ENCODE peak calls at places on chromosomes 4 and X, in five cellular contexts. One of them, this sample, is unnamed.

GRCh38 chrX:15274946-15275345 is 5.1 kb upstream of the ASB9 start:
- DNase-seq in PC-3: no peak
- DNase-seq in GM23248: peak
- DNase-seq in keratinocyte: no peak
- DNase-seq in fibroblast of lung: no peak
- DNase-seq in this sample: no peak

GRCh38 chrX:15343075-15343476 is 7.8 kb upstream of the PIGA start:
- DNase-seq in PC-3: peak
- DNase-seq in GM23248: peak
- DNase-seq in keratinocyte: no peak
- DNase-seq in fibroblast of lung: no peak
- DNase-seq in this sample: no peak

GRCh38 chr4:158446106-158446505 is 75.6 kb upstream of the RXFP1 start:
- DNase-seq in PC-3: peak
- DNase-seq in GM23248: peak
- DNase-seq in keratinocyte: no peak
- DNase-seq in fibroblast of lung: peak
- DNase-seq in this sample: no peak

GRCh38 chr4:151797131-151797530 is 36.3 kb upstream of the GATB start:
- DNase-seq in PC-3: peak
- DNase-seq in GM23248: peak
- DNase-seq in keratinocyte: no peak
- DNase-seq in fibroblast of lung: no peak
- DNase-seq in this sample: no peak

GRCh38 chr4:85787133-85787532 is 312.2 kb downstream of the ARHGAP24 start:
- DNase-seq in PC-3: peak
- DNase-seq in GM23248: peak
- DNase-seq in keratinocyte: no peak
- DNase-seq in fibroblast of lung: peak
- DNase-seq in this sample: no peak

GRCh38 chr4:98566491-98567008 is 91.9 kb downstream of the TSPAN5 start:
- DNase-seq in PC-3: no peak
- DNase-seq in GM23248: peak
- DNase-seq in keratinocyte: no peak
- DNase-seq in fibroblast of lung: no peak
- DNase-seq in this sample: no peak

GRCh38 chr4:663438-664428 is 10.3 kb downstream of the ATP5ME start:
- DNase-seq in PC-3: no peak
- DNase-seq in GM23248: no peak
- DNase-seq in keratinocyte: no peak
- DNase-seq in fibroblast of lung: no peak
- DNase-seq in this sample: peak

GRCh38 chr4:159487284-159487747 is 384.4 kb downstream of the RAPGEF2 start:
- DNase-seq in PC-3: peak
- DNase-seq in GM23248: peak
- DNase-seq in keratinocyte: no peak
- DNase-seq in fibroblast of lung: peak
- DNase-seq in this sample: peak

GRCh38 chrX:32041181-32041580 is 969.3 kb upstream of the FTHL17 start:
- DNase-seq in PC-3: no peak
- DNase-seq in GM23248: no peak
- DNase-seq in keratinocyte: no peak
- DNase-seq in fibroblast of lung: no peak
- DNase-seq in this sample: no peak

GRCh38 chrX:130108647-130109428 is 1.5 kb downstream of the ELF4 start:
- DNase-seq in PC-3: peak
- DNase-seq in GM23248: peak
- DNase-seq in keratinocyte: no peak
- DNase-seq in fibroblast of lung: no peak
- DNase-seq in this sample: no peak

GRCh38 chr4:120870279-120870673 is 52.2 kb downstream of the PRDM5 start:
- DNase-seq in PC-3: peak
- DNase-seq in GM23248: no peak
- DNase-seq in keratinocyte: no peak
- DNase-seq in fibroblast of lung: no peak
- DNase-seq in this sample: peak

GRCh38 chrX:119999087-119999634 is 55.6 kb upstream of the NKAP start:
- DNase-seq in PC-3: no peak
- DNase-seq in GM23248: no peak
- DNase-seq in keratinocyte: no peak
- DNase-seq in fibroblast of lung: no peak
- DNase-seq in this sample: peak

GRCh38 chrX:71315917-71316316 is 14.4 kb downstream of the ITGB1BP2 start:
- DNase-seq in PC-3: no peak
- DNase-seq in GM23248: peak
- DNase-seq in keratinocyte: no peak
- DNase-seq in fibroblast of lung: peak
- DNase-seq in this sample: no peak

GRCh38 chr4:130249002-130249401 is 1153.0 kb downstream of the C4orf33 start:
- DNase-seq in PC-3: no peak
- DNase-seq in GM23248: no peak
- DNase-seq in keratinocyte: no peak
- DNase-seq in fibroblast of lung: no peak
- DNase-seq in this sample: peak

GRCh38 chr4:31045724-31046318 is 325.7 kb downstream of the PCDH7 start:
- DNase-seq in PC-3: peak
- DNase-seq in GM23248: peak
- DNase-seq in keratinocyte: no peak
- DNase-seq in fibroblast of lung: peak
- DNase-seq in this sample: peak

GRCh38 chrX:111881715-111882114 is 5.7 kb downstream of the TRPC5OS start:
- DNase-seq in PC-3: no peak
- DNase-seq in GM23248: no peak
- DNase-seq in keratinocyte: no peak
- DNase-seq in fibroblast of lung: no peak
- DNase-seq in this sample: no peak

GRCh38 chr4:128538111-128538882 is 250.7 kb upstream of the PGRMC2 start:
- DNase-seq in PC-3: peak
- DNase-seq in GM23248: peak
- DNase-seq in keratinocyte: no peak
- DNase-seq in fibroblast of lung: no peak
- DNase-seq in this sample: no peak

GRCh38 chr4:95728145-95728544 is 111.7 kb upstream of the PDHA2 start:
- DNase-seq in PC-3: no peak
- DNase-seq in GM23248: no peak
- DNase-seq in keratinocyte: no peak
- DNase-seq in fibroblast of lung: peak
- DNase-seq in this sample: no peak

GRCh38 chr4:184313710-184314659 is 96.3 kb upstream of the ENPP6 start:
- DNase-seq in PC-3: no peak
- DNase-seq in GM23248: no peak
- DNase-seq in keratinocyte: no peak
- DNase-seq in fibroblast of lung: no peak
- DNase-seq in this sample: no peak

GRCh38 chr4:114264877-114265291 is 285.4 kb upstream of the ARSJ start:
- DNase-seq in PC-3: peak
- DNase-seq in GM23248: peak
- DNase-seq in keratinocyte: peak
- DNase-seq in fibroblast of lung: peak
- DNase-seq in this sample: no peak

DNA sequence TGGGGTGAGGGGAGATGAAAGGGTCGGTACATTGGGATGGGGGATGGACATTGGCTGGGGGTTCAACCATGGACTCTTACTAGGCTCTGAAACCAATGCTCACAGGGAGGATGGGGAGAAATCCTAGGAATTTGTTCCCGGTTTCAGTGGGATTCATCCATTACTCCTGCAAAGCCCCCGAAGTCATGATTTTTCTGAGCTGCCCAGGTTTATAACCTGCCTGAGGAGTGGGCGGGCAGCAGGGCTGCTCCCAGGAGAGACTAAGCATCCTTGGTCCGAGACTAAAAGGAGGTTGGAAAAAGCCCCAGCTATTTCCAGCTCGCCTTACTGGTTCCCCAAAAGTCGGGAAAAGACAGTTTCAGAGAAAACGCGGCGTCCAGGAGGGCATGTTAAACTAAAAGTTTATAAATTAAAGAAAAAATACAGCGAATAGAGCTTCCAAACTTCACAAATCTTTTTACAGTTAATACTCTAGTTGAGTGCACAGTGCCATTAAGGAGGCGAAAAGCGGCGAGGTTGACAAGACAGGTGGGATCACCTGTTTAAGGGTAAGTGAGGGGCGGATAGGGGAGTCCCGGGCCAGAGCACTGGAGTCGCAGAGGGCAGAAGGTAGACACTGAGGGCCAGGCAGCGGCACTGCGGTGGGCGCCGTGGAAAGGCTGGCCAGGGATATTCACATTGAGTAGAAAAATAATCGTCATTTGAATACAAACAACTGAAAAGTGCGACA is 3.7 kb downstream of the NKX3-2 start:
- DNase-seq in PC-3: no peak
- DNase-seq in GM23248: no peak
- DNase-seq in keratinocyte: no peak
- DNase-seq in fibroblast of lung: no peak
- DNase-seq in this sample: no peak
- TF ChIP-seq EZH2 in PC-3: no peak
- TF ChIP-seq EZH2 in GM23248: no peak
- TF ChIP-seq EZH2 in keratinocyte: peak
- TF ChIP-seq EZH2 in fibroblast of lung: no peak
- TF ChIP-seq EZH2 in this sample: peak

GRCh38 chr4:140673729-140674128 is 82.5 kb downstream of the TBC1D9 start:
- DNase-seq in PC-3: no peak
- DNase-seq in GM23248: no peak
- DNase-seq in keratinocyte: no peak
- DNase-seq in fibroblast of lung: peak
- DNase-seq in this sample: no peak
- TF ChIP-seq EZH2 in PC-3: no peak
- TF ChIP-seq EZH2 in GM23248: no peak
- TF ChIP-seq EZH2 in keratinocyte: no peak
- TF ChIP-seq EZH2 in fibroblast of lung: no peak
- TF ChIP-seq EZH2 in this sample: no peak

GRCh38 chr4:112509243-112510190 is 6.5 kb downstream of the NEUROG2 start:
- DNase-seq in PC-3: peak
- DNase-seq in GM23248: peak
- DNase-seq in keratinocyte: no peak
- DNase-seq in fibroblast of lung: peak
- DNase-seq in this sample: peak
- TF ChIP-seq EZH2 in PC-3: no peak
- TF ChIP-seq EZH2 in GM23248: peak
- TF ChIP-seq EZH2 in keratinocyte: peak
- TF ChIP-seq EZH2 in fibroblast of lung: no peak
- TF ChIP-seq EZH2 in this sample: peak

GRCh38 chr4:8872402-8873291 is 1.0 kb upstream of the HMX1 start:
- DNase-seq in PC-3: no peak
- DNase-seq in GM23248: no peak
- DNase-seq in keratinocyte: no peak
- DNase-seq in fibroblast of lung: no peak
- DNase-seq in this sample: peak
- TF ChIP-seq EZH2 in PC-3: no peak
- TF ChIP-seq EZH2 in GM23248: peak
- TF ChIP-seq EZH2 in keratinocyte: peak
- TF ChIP-seq EZH2 in fibroblast of lung: peak
- TF ChIP-seq EZH2 in this sample: peak

GRCh38 chr4:54213812-54214211 is 15.3 kb upstream of the PDGFRA start:
- DNase-seq in PC-3: peak
- DNase-seq in GM23248: peak
- DNase-seq in keratinocyte: no peak
- DNase-seq in fibroblast of lung: peak
- DNase-seq in this sample: no peak

GRCh38 chr4:54213001-54213400 is 16.1 kb upstream of the PDGFRA start:
- DNase-seq in PC-3: no peak
- DNase-seq in GM23248: peak
- DNase-seq in keratinocyte: no peak
- DNase-seq in fibroblast of lung: no peak
- DNase-seq in this sample: no peak

GRCh38 chr4:54215379-54216072 is 13.6 kb upstream of the PDGFRA start:
- DNase-seq in PC-3: no peak
- DNase-seq in GM23248: peak
- DNase-seq in keratinocyte: no peak
- DNase-seq in fibroblast of lung: no peak
- DNase-seq in this sample: peak

GRCh38 chr4:54218736-54219135 is 10.4 kb upstream of the PDGFRA start:
- DNase-seq in PC-3: no peak
- DNase-seq in GM23248: no peak
- DNase-seq in keratinocyte: no peak
- DNase-seq in fibroblast of lung: no peak
- DNase-seq in this sample: no peak

DNA sequence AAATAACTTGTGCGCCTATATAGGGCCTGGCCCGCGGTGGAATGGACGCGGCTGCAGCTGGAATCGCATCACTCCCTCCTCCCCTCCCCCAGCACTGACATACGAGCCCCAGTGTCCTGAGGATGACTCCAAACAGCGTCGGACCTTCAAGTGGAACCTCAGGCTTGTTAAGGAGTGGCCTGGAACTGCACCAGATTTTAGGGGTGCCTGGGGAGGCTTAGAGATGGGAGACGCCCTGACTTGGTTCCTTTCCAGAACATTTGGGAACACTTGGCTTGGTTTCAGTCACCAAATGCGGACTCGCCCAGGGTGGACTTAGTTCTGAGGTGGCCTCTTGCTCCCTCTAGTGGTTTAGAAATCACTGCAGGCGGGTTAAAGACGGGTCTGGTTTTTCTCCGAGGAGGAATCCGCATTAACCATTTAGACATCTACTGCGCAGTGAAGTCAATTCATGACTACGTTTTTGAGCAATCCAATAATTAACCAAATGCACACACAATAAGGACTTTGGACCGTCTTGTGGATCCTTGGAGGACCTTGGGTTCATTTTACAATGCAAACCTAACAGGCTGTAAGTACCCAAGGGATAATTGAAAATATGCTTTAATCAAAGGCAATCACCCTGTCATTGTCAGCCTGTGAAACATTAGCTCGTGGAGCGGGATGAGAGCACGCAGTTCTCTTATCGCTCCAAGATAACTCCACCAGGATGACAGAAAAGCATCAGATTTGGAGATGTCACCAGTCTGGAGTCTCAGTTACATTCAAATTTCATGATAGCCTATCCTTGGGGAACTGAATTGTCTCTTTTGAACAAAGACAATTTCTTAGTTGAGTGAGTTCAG is 11.2 kb upstream of the PDGFRA start:
- DNase-seq in PC-3: peak
- DNase-seq in GM23248: peak
- DNase-seq in keratinocyte: peak
- DNase-seq in fibroblast of lung: peak
- DNase-seq in this sample: peak
- TF ChIP-seq EZH2 in PC-3: no peak
- TF ChIP-seq EZH2 in GM23248: no peak
- TF ChIP-seq EZH2 in keratinocyte: no peak
- TF ChIP-seq EZH2 in fibroblast of lung: no peak
- TF ChIP-seq EZH2 in this sample: peak

GRCh38 chr4:154489558-154490260 is 1.9 kb downstream of the DCHS2 start:
- DNase-seq in PC-3: no peak
- DNase-seq in GM23248: no peak
- DNase-seq in keratinocyte: no peak
- DNase-seq in fibroblast of lung: no peak
- DNase-seq in this sample: no peak

GRCh38 chr4:154491341-154491679 is 289 bp downstream of the DCHS2 start:
- DNase-seq in PC-3: peak
- DNase-seq in GM23248: peak
- DNase-seq in keratinocyte: no peak
- DNase-seq in fibroblast of lung: peak
- DNase-seq in this sample: peak

GRCh38 chr4:154491731-154492249 is at the start of gene DCHS2:
- DNase-seq in PC-3: peak
- DNase-seq in GM23248: peak
- DNase-seq in keratinocyte: no peak
- DNase-seq in fibroblast of lung: no peak
- DNase-seq in this sample: peak

GRCh38 chr4:154490261-154490588 is 1.4 kb downstream of the DCHS2 start:
- DNase-seq in PC-3: no peak
- DNase-seq in GM23248: no peak
- DNase-seq in keratinocyte: no peak
- DNase-seq in fibroblast of lung: no peak
- DNase-seq in this sample: peak

GRCh38 chr4:154490589-154491340 is 834 bp downstream of the DCHS2 start:
- DNase-seq in PC-3: no peak
- DNase-seq in GM23248: peak
- DNase-seq in keratinocyte: no peak
- DNase-seq in fibroblast of lung: no peak
- DNase-seq in this sample: peak
- TF ChIP-seq EZH2 in PC-3: no peak
- TF ChIP-seq EZH2 in GM23248: no peak
- TF ChIP-seq EZH2 in keratinocyte: peak
- TF ChIP-seq EZH2 in fibroblast of lung: peak
- TF ChIP-seq EZH2 in this sample: peak

This sample was measured in GM23338.